ENCODE peak calls at places on chromosomes 1 and 21, in seven cellular contexts. N is left colon, W is GM13976, U is Caki2, V is AG08395, H is left cardiac atrium, Q is GM04504. G is an unnamed sample.

GRCh38 chr1:54391450-54392071 is 14.6 kb downstream of the SSBP3 start:
- DNase-seq in W (no peak), H (no peak), U (no peak), N (no peak), Q (no peak), V (no peak), G (no peak)

GRCh38 chr1:211344335-211344664 is 17.7 kb downstream of the TRAF5 start:
- DNase-seq in Q (no peak), V (no peak), H (no peak), W (no peak), U (peak; percentile 70), N (no peak), G (no peak)

GRCh38 chr1:16625497-16626408 is 12.4 kb upstream of the NBPF1 start:
- DNase-seq in V (no peak), H (no peak), Q (no peak), U (no peak), N (peak; percentile 37), W (peak; percentile 60), G (no peak)

GRCh38 chr1:54742262-54742661 is 22.1 kb downstream of the PARS2 start:
- DNase-seq in N (no peak), Q (peak; percentile 9), U (no peak), W (no peak), H (no peak), V (peak; percentile 11), G (no peak)

GRCh38 chr1:182413486-182413885 is 13.0 kb upstream of the TEDDM1 start:
- DNase-seq in U (no peak), V (no peak), Q (no peak), W (no peak), N (no peak), H (no peak), G (no peak)

GRCh38 chr1:21384620-21385019 is 55.3 kb upstream of the NBPF3 start:
- DNase-seq in U (no peak), H (no peak), V (no peak), Q (no peak), W (no peak), N (no peak), G (peak; percentile 27)

GRCh38 chr21:45364464-45365185 is 40.3 kb upstream of the COL18A1 start:
- DNase-seq in W (no peak), U (peak; percentile 80), H (peak; percentile 69), N (peak; percentile 38), V (no peak), Q (peak; percentile 48), G (no peak)

GRCh38 chr1:66528580-66528979 is 5.4 kb upstream of the SGIP1 start:
- DNase-seq in V (no peak), Q (no peak), H (no peak), N (no peak), W (no peak), U (no peak), G (no peak)

GRCh38 chr1:201251411-201251810 is 31.9 kb upstream of the PKP1 start:
- DNase-seq in V (no peak), N (no peak), W (peak; percentile 6), H (no peak), Q (no peak), U (no peak), G (no peak)

GRCh38 chr1:111833334-111833733 is 77.6 kb downstream of the DDX20 start:
- DNase-seq in V (peak; percentile 19), Q (no peak), U (no peak), H (no peak), N (no peak), W (no peak), G (no peak)

GRCh38 chr1:152442765-152443164 is 28.7 kb upstream of the CRNN start:
- DNase-seq in N (peak; percentile 49), H (peak; percentile 38), V (peak; percentile 30), U (no peak), Q (no peak), W (no peak), G (no peak)

GRCh38 chr1:212237651-212238050 is 47.6 kb upstream of the PPP2R5A start:
- DNase-seq in V (no peak), W (peak; percentile 35), N (peak; percentile 41), Q (no peak), H (no peak), U (peak; percentile 73), G (no peak)

GRCh38 chr1:62012821-62013220 is 181.8 kb upstream of the L1TD1 start:
- DNase-seq in H (peak; percentile 23), W (no peak), N (no peak), U (no peak), V (no peak), Q (no peak), G (peak; percentile 42)

GRCh38 chr1:80869299-80869698 is 931.4 kb upstream of the ADGRL2 start:
- DNase-seq in W (no peak), U (no peak), V (no peak), Q (no peak), N (no peak), H (no peak), G (no peak)

GRCh38 chr21:19908386-19908785 is 1089.8 kb upstream of the NCAM2 start:
- DNase-seq in U (no peak), Q (no peak), N (no peak), W (no peak), H (no peak), V (no peak), G (no peak)

GRCh38 chr1:192003295-192004083 is 154.8 kb upstream of the RGS18 start:
- DNase-seq in U (no peak), H (no peak), Q (no peak), W (no peak), N (no peak), V (no peak), G (no peak)

GRCh38 chr1:10943991-10944730 is 68.3 kb upstream of the TARDBP start:
- DNase-seq in W (no peak), Q (no peak), N (peak; percentile 83), V (peak; percentile 47), U (no peak), H (no peak), G (no peak)

GRCh38 chr21:27132270-27132669 is 165.4 kb upstream of the ADAMTS5 start:
- DNase-seq in U (no peak), H (no peak), W (no peak), Q (no peak), N (no peak), V (peak; percentile 24), G (no peak)

G was measured in globus pallidus.